ENCODE peak calls at places on chromosome 19, in four cellular contexts. E is body of pancreas, H is pancreas, K is ovary. N is an unnamed sample.

GRCh38 chr19:42468273-42468796 is 25.6 kb upstream of the CXCL17 start:
- DNase-seq in E (no peak), H (no peak), K (no peak), N (peak)

GRCh38 chr19:51096473-51097165 is 11.6 kb downstream of the CTU1 start:
- DNase-seq in E (no peak), H (no peak), K (no peak), N (no peak)

GRCh38 chr19:52453324-52454094 is at the start of gene ZNF578:
- DNase-seq in E (peak), H (peak), K (peak), N (peak)

GRCh38 chr19:49685845-49686332 is 3.5 kb upstream of the ADM5 start:
- DNase-seq in E (no peak), H (no peak), K (no peak), N (no peak)

GRCh38 chr19:44690131-44690440 is 8.9 kb upstream of the CEACAM16 start:
- DNase-seq in E (no peak), H (no peak), K (no peak), N (no peak)

GRCh38 chr19:55341191-55342043 is 1.7 kb downstream of the KMT5C start:
- DNase-seq in E (peak), H (peak), K (peak), N (peak)

GRCh38 chr19:51181377-51181912 is 39.3 kb downstream of the SIGLEC7 start:
- DNase-seq in E (no peak), H (no peak), K (no peak), N (no peak)

GRCh38 chr19:32289566-32290210 is 55.7 kb upstream of the ZNF507 start:
- DNase-seq in E (no peak), H (no peak), K (no peak), N (no peak)

GRCh38 chr19:48745208-48745995 is 1.3 kb downstream of the IZUMO1 start:
- DNase-seq in E (peak), H (peak), K (peak), N (peak)

GRCh38 chr19:39409207-39409885 is 2.7 kb downstream of the ZFP36 start:
- DNase-seq in E (peak), H (peak), K (peak), N (peak)

GRCh38 chr19:8850488-8850887 is 18.3 kb downstream of the MBD3L1 start:
- DNase-seq in E (no peak), H (no peak), K (no peak), N (no peak)

GRCh38 chr19:14156122-14156521 is 19.7 kb upstream of the ASF1B start:
- DNase-seq in E (no peak), H (no peak), K (no peak), N (no peak)

GRCh38 chr19:58330458-58330857 is 3.7 kb downstream of the ZSCAN22 start:
- DNase-seq in E (no peak), H (no peak), K (no peak), N (peak)

GRCh38 chr19:7789447-7789846 is 26.4 kb downstream of the CLEC4M start:
- DNase-seq in E (no peak), H (no peak), K (no peak), N (no peak)

GRCh38 chr19:45368127-45368526 is 2.2 kb downstream of the ERCC2 start:
- DNase-seq in E (no peak), H (no peak), K (no peak), N (no peak)

GRCh38 chr19:9144920-9145319 is 4.7 kb downstream of the ZNF317 start:
- DNase-seq in E (no peak), H (no peak), K (no peak), N (peak)

GRCh38 chr19:33467851-33468250 is 53.7 kb downstream of the PEPD start:
- DNase-seq in E (no peak), H (no peak), K (no peak), N (no peak)

GRCh38 chr19:39110263-39110967 is 15.2 kb upstream of the PAK4 start:
- DNase-seq in E (peak), H (peak), K (peak), N (peak)

GRCh38 chr19:17109962-17110598 is 34.5 kb downstream of the MYO9B start:
- DNase-seq in E (no peak), H (no peak), K (no peak), N (no peak)

GRCh38 chr19:14563989-14564650 is 7.7 kb downstream of the NDUFB7 start:
- DNase-seq in E (no peak), H (no peak), K (no peak), N (peak)

GRCh38 chr19:16801599-16801998 is 27.6 kb upstream of the SIN3B start:
- DNase-seq in E (no peak), H (no peak), K (no peak), N (peak)

GRCh38 chr19:56547535-56547934 is 8.8 kb downstream of the ZFP28 start:
- DNase-seq in E (no peak), H (no peak), K (no peak), N (no peak)

GRCh38 chr19:56476671-56477428 is at the start of gene ZNF667:
- DNase-seq in E (no peak), H (no peak), K (no peak), N (peak)

GRCh38 chr19:12636631-12637030 is 25.9 kb downstream of the ZNF791 start:
- DNase-seq in E (no peak), H (no peak), K (no peak), N (no peak)

GRCh38 chr19:19550972-19551861 is 13.2 kb downstream of the CILP2 start:
- DNase-seq in E (no peak), H (no peak), K (no peak), N (no peak)

GRCh38 chr19:37809366-37809765 is 30.0 kb upstream of the ZNF573 start:
- DNase-seq in E (no peak), H (no peak), K (no peak), N (no peak)

GRCh38 chr19:50330365-50331078 is 1.3 kb upstream of the KCNC3 start:
- DNase-seq in E (peak), H (peak), K (peak), N (peak)

GRCh38 chr19:14434543-14435319 is 1.6 kb downstream of the PKN1 start:
- DNase-seq in E (peak), H (peak), K (peak), N (peak)

GRCh38 chr19:12984143-12984627 is 11.1 kb upstream of the NFIX start:
- DNase-seq in E (no peak), H (no peak), K (no peak), N (no peak)

GRCh38 chr19:12757544-12758274 is 6.1 kb downstream of the BEST2 start:
- DNase-seq in E (peak), H (peak), K (peak), N (peak)

GRCh38 chr19:38921420-38922274 is 8.9 kb downstream of the SARS2 start:
- DNase-seq in E (no peak), H (no peak), K (no peak), N (no peak)

GRCh38 chr19:55259540-55260210 is 858 bp upstream of the PPP6R1 start:
- DNase-seq in E (no peak), H (peak), K (no peak), N (peak)

DNA sequence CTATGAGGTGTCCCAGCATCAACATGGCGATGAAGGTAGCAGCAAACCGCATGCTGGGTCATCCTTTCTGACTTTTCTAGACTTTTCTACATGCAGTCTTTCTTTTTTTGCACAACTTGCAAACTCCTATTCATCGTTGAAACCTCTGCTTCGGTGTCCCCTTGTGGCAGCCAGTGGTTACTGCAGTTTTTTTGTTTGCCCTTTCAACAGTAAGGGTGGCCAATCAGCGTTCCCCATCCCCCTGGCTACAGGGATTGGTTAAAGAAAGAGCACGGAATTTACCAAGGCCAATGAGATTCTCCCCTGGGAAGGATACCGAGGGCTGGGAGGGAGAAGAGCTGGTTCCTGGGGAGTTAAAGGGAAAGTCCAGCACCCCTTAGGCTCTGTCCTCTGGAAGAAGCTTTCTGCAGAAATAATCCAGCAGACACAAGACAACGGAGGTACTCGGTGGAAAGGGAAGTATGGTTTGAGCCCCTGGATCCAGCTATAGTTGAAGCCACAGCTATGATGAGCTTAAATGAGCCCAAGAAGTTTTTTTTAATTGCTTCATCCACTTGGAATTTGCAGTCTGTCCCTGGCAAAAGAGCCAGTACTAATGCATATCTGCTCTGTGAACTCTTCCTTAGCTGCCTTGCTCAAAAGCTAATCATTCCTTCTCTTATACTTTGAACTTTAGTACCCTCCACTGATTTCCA is 5.6 kb upstream of the LSM4 start:
- DNase-seq in E (peak), H (peak), K (peak), N (peak)
- H3K4me3 ChIP-seq in E (no peak), H (no peak), K (no peak), N (peak)

GRCh38 chr19:30334841-30335240 is 37.3 kb upstream of the ZNF536 start:
- DNase-seq in E (no peak), H (no peak), K (no peak), N (no peak)
- H3K4me3 ChIP-seq in E (no peak), H (no peak), K (no peak), N (no peak)

GRCh38 chr19:47492571-47493377 is 8.8 kb upstream of the KPTN start:
- DNase-seq in E (no peak), H (no peak), K (no peak), N (no peak)
- H3K4me3 ChIP-seq in E (no peak), H (no peak), K (no peak), N (no peak)

GRCh38 chr19:46490774-46491173 is 4.9 kb downstream of the PNMA8B start:
- DNase-seq in E (no peak), H (no peak), K (no peak), N (no peak)

GRCh38 chr19:46493236-46494114 is 2.2 kb downstream of the PNMA8B start:
- DNase-seq in E (no peak), H (no peak), K (peak), N (peak)

GRCh38 chr19:46494115-46494935 is 1.3 kb downstream of the PNMA8B start:
- DNase-seq in E (no peak), H (no peak), K (no peak), N (no peak)

GRCh38 chr19:46491975-46492682 is 3.5 kb downstream of the PNMA8B start:
- DNase-seq in E (no peak), H (no peak), K (no peak), N (no peak)

GRCh38 chr19:46492841-46493235 is 2.8 kb downstream of the PNMA8B start:
- DNase-seq in E (no peak), H (no peak), K (peak), N (no peak)
- H3K4me3 ChIP-seq in E (no peak), H (no peak), K (peak), N (peak)

GRCh38 chr19:5292453-5292842 is 48.2 kb downstream of the PTPRS start:
- DNase-seq in E (no peak), H (no peak), K (no peak), N (no peak)
- H3K4me3 ChIP-seq in E (peak), H (peak), K (peak), N (peak)

DNA sequence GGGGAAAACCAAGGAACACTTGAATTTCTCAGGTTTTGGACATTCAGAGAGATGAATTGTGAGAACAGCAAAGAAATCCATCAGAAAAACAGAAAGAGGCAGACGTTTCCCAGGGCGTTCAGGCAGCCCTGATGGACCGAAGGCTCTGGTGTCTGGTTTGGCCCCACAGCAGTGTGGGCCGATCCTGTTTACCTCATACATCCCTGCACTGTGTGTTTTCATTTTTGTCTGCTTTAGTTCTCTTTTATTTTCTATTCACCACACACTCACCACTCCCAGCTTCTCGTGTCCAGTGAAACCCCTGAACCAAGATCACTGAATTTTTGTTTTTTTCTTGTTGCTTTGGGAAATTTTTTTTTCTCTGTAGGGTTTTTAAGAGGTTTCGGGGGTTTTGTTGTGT is 11.9 kb upstream of the WDR18 start:
- DNase-seq in E (no peak), H (no peak), K (no peak), N (no peak)
- H3K4me3 ChIP-seq in E (no peak), H (no peak), K (no peak), N (no peak)

DNA sequence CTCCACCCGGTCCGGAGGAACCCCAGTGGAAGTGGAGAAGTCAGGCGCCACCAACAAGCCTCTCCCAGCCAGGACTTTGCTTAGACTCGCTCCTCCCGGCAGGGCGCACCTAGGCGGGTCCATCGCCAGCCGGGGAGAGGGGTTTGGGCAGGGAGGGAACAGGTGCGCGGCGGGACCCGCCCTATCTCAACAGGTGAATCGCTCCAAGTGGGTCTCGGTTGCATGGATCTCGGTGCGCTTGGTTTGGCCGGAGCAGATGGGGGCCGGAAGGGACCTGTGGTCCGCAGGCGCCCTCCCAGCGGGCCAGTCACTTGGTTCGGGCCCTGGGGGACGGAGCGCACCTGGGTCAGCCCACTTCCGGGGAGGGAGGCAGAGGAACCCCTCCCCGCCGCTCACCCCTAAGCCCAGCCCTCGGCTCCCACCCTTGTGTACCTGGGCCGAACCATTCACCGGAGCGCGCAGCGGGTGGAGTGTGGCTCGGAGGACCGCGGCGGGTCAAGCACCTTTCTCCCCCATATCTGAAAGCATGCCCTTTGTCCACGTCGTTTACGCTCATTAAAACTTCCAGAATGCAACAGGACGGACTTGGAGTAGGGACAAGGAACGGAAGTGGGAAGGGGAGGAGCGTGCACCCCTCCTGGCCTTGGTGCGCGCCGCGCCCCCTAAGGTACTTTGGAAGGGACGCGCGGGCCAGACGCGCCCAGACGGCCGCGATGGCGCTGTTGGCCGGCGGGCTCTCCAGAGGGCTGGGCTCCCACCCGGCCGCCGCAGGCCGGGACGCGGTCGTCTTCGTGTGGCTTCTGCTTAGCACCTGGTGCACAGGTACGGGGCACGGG is at the start of gene LSR:
- DNase-seq in E (peak), H (peak), K (no peak), N (no peak)
- H3K4me3 ChIP-seq in E (peak), H (peak), K (peak), N (no peak)

GRCh38 chr19:11420894-11421606 is 1.9 kb upstream of the RGL3 start:
- DNase-seq in E (no peak), H (no peak), K (no peak), N (no peak)

GRCh38 chr19:11421607-11422098 is 2.5 kb upstream of the RGL3 start:
- DNase-seq in E (peak), H (peak), K (no peak), N (no peak)

GRCh38 chr19:11423804-11424318 is 4.7 kb upstream of the RGL3 start:
- DNase-seq in E (no peak), H (no peak), K (no peak), N (no peak)

GRCh38 chr19:11423164-11423803 is 4.2 kb upstream of the RGL3 start:
- DNase-seq in E (no peak), H (no peak), K (no peak), N (no peak)

GRCh38 chr19:11422163-11423068 is 3.3 kb upstream of the RGL3 start:
- DNase-seq in E (peak), H (peak), K (peak), N (peak)
- H3K4me3 ChIP-seq in E (no peak), H (no peak), K (no peak), N (no peak)

GRCh38 chr19:46654621-46655152 is 6.3 kb downstream of the DACT3 start:
- DNase-seq in E (no peak), H (no peak), K (no peak), N (no peak)
- H3K4me3 ChIP-seq in E (no peak), H (no peak), K (no peak), N (no peak)